ENCODE peak calls at places on chromosomes 3 and 15, in six cellular contexts. E, R, K, T, U and V are unnamed samples.

GRCh38 chr3:46845397-46845859 is 17.8 kb downstream of the MYL3 start:
- DNase-seq in T (no peak), R (no peak), K (no peak), E (no peak), U (peak; percentile 32), V (no peak)

GRCh38 chr15:36601497-36601932 is 22.1 kb downstream of the CDIN1 start:
- DNase-seq in U (peak; percentile 60), E (no peak), T (no peak), K (no peak), R (peak; percentile 33), V (no peak)

GRCh38 chr3:44923634-44924033 is 49.2 kb downstream of the TGM4 start:
- DNase-seq in T (no peak), E (no peak), U (no peak), R (no peak), K (no peak), V (no peak)

GRCh38 chr15:101121511-101122090 is 130.2 kb downstream of the CHSY1 start:
- DNase-seq in R (no peak), E (no peak), U (peak; percentile 65), T (peak; percentile 22), K (peak; percentile 21), V (no peak)

GRCh38 chr15:74497584-74497983 is 36.6 kb upstream of the UBL7 start:
- DNase-seq in E (no peak), T (no peak), R (peak; percentile 90), K (no peak), U (no peak), V (peak; percentile 56)

GRCh38 chr3:45188714-45189659 is 37.1 kb downstream of the TMEM158 start:
- DNase-seq in K (no peak), T (no peak), R (no peak), U (no peak), E (no peak), V (no peak)

GRCh38 chr3:43372809-43373587 is 86.7 kb downstream of the SNRK start:
- DNase-seq in E (no peak), R (no peak), U (no peak), K (no peak), T (no peak), V (no peak)

GRCh38 chr3:180679178-180680096 is at the start of gene CCDC39:
- DNase-seq in E (peak; percentile 13), U (peak; percentile 69), K (peak; percentile 47), R (peak; percentile 71), T (peak; percentile 17), V (peak; percentile 85)

GRCh38 chr3:83769791-83770663 is 1188.8 kb upstream of the CADM2 start:
- DNase-seq in K (no peak), E (no peak), R (no peak), U (no peak), T (no peak), V (no peak)

GRCh38 chr15:63029701-63030100 is 12.8 kb upstream of the TPM1 start:
- DNase-seq in E (no peak), K (no peak), T (no peak), U (no peak), R (no peak), V (no peak)

GRCh38 chr3:160061525-160061924 is 72.9 kb downstream of the IL12A start:
- DNase-seq in K (no peak), T (no peak), R (no peak), E (no peak), U (no peak), V (no peak)

GRCh38 chr15:65374831-65375401 is 2.9 kb downstream of the IGDCC3 start:
- DNase-seq in K (no peak), E (no peak), T (no peak), R (no peak), U (no peak), V (no peak)

GRCh38 chr3:99240700-99241099 is 339.2 kb upstream of the DCBLD2 start:
- DNase-seq in E (no peak), U (no peak), R (no peak), K (no peak), T (no peak), V (no peak)

GRCh38 chr3:152375546-152375945 is 106.8 kb downstream of the MBNL1 start:
- DNase-seq in T (no peak), R (no peak), U (no peak), K (no peak), E (no peak), V (no peak)

GRCh38 chr3:125017406-125017805 is 38.4 kb downstream of the HEG1 start:
- DNase-seq in T (no peak), K (no peak), U (no peak), E (no peak), R (no peak), V (no peak)

GRCh38 chr3:62332771-62333381 is 40.5 kb downstream of the FEZF2 start:
- DNase-seq in T (no peak), U (no peak), E (no peak), R (no peak), K (no peak), V (no peak)

GRCh38 chr3:57079221-57079831 is 18.9 kb downstream of the SPATA12 start:
- DNase-seq in K (no peak), T (no peak), E (no peak), R (peak; percentile 41), U (no peak), V (peak; percentile 22)